ENCODE peak calls at places on chromosomes 11 and 22, in six cellular contexts. One of them, this sample, is unnamed.

GRCh38 chr11:73570415-73571114 is 27.3 kb downstream of the FAM168A start:
- ATAC-seq in DND-41: no peak
- ATAC-seq in central memory CD8-positive, alpha-beta T cell: no peak
- ATAC-seq in activated T-cell treated with anti-CD3 and anti-CD28 coated beads, Interleukin-2, amount 50 U/mL, for 72 hours: no peak
- ATAC-seq in left lung: peak
- ATAC-seq in Right ventricle myocardium inferior: no peak
- ATAC-seq in this sample: no peak

GRCh38 chr11:62193954-62194353 is 3.9 kb downstream of the SCGB1D1 start:
- ATAC-seq in left lung: peak
- ATAC-seq in Right ventricle myocardium inferior: no peak
- ATAC-seq in central memory CD8-positive, alpha-beta T cell: no peak
- ATAC-seq in DND-41: no peak
- ATAC-seq in activated T-cell treated with anti-CD3 and anti-CD28 coated beads, Interleukin-2, amount 50 U/mL, for 72 hours: no peak
- ATAC-seq in this sample: no peak

GRCh38 chr11:7577883-7578242 is 64.1 kb downstream of the PPFIBP2 start:
- ATAC-seq in activated T-cell treated with anti-CD3 and anti-CD28 coated beads, Interleukin-2, amount 50 U/mL, for 72 hours: peak
- ATAC-seq in central memory CD8-positive, alpha-beta T cell: no peak
- ATAC-seq in Right ventricle myocardium inferior: peak
- ATAC-seq in left lung: peak
- ATAC-seq in DND-41: peak
- ATAC-seq in this sample: no peak

GRCh38 chr11:4103269-4103668 is 8.7 kb downstream of the RRM1 start:
- ATAC-seq in Right ventricle myocardium inferior: no peak
- ATAC-seq in left lung: no peak
- ATAC-seq in central memory CD8-positive, alpha-beta T cell: no peak
- ATAC-seq in activated T-cell treated with anti-CD3 and anti-CD28 coated beads, Interleukin-2, amount 50 U/mL, for 72 hours: no peak
- ATAC-seq in DND-41: no peak
- ATAC-seq in this sample: no peak

GRCh38 chr11:104624021-104624420 is 274.2 kb downstream of the CASP12 start:
- ATAC-seq in activated T-cell treated with anti-CD3 and anti-CD28 coated beads, Interleukin-2, amount 50 U/mL, for 72 hours: no peak
- ATAC-seq in Right ventricle myocardium inferior: no peak
- ATAC-seq in central memory CD8-positive, alpha-beta T cell: no peak
- ATAC-seq in left lung: no peak
- ATAC-seq in DND-41: no peak
- ATAC-seq in this sample: peak

GRCh38 chr22:49760630-49761571 is 66.8 kb downstream of the BRD1 start:
- ATAC-seq in Right ventricle myocardium inferior: no peak
- ATAC-seq in left lung: no peak
- ATAC-seq in central memory CD8-positive, alpha-beta T cell: no peak
- ATAC-seq in DND-41: peak
- ATAC-seq in activated T-cell treated with anti-CD3 and anti-CD28 coated beads, Interleukin-2, amount 50 U/mL, for 72 hours: peak
- ATAC-seq in this sample: no peak

GRCh38 chr22:42973536-42973881 is 41.4 kb downstream of the PACSIN2 start:
- ATAC-seq in left lung: peak
- ATAC-seq in Right ventricle myocardium inferior: no peak
- ATAC-seq in central memory CD8-positive, alpha-beta T cell: no peak
- ATAC-seq in DND-41: no peak
- ATAC-seq in activated T-cell treated with anti-CD3 and anti-CD28 coated beads, Interleukin-2, amount 50 U/mL, for 72 hours: no peak
- ATAC-seq in this sample: no peak

GRCh38 chr11:72422414-72422813 is 11.9 kb downstream of the CLPB start:
- ATAC-seq in central memory CD8-positive, alpha-beta T cell: no peak
- ATAC-seq in Right ventricle myocardium inferior: no peak
- ATAC-seq in left lung: no peak
- ATAC-seq in activated T-cell treated with anti-CD3 and anti-CD28 coated beads, Interleukin-2, amount 50 U/mL, for 72 hours: no peak
- ATAC-seq in DND-41: no peak
- ATAC-seq in this sample: no peak

GRCh38 chr11:124930799-124931198 is 5.0 kb downstream of the HEPACAM start:
- ATAC-seq in activated T-cell treated with anti-CD3 and anti-CD28 coated beads, Interleukin-2, amount 50 U/mL, for 72 hours: no peak
- ATAC-seq in DND-41: no peak
- ATAC-seq in Right ventricle myocardium inferior: no peak
- ATAC-seq in central memory CD8-positive, alpha-beta T cell: no peak
- ATAC-seq in left lung: no peak
- ATAC-seq in this sample: no peak

GRCh38 chr11:8282621-8283509 is 19.2 kb upstream of the LMO1 start:
- ATAC-seq in Right ventricle myocardium inferior: peak
- ATAC-seq in activated T-cell treated with anti-CD3 and anti-CD28 coated beads, Interleukin-2, amount 50 U/mL, for 72 hours: no peak
- ATAC-seq in DND-41: no peak
- ATAC-seq in central memory CD8-positive, alpha-beta T cell: no peak
- ATAC-seq in left lung: no peak
- ATAC-seq in this sample: no peak

GRCh38 chr11:95445746-95446333 is 214.8 kb upstream of the SESN3 start:
- ATAC-seq in activated T-cell treated with anti-CD3 and anti-CD28 coated beads, Interleukin-2, amount 50 U/mL, for 72 hours: no peak
- ATAC-seq in DND-41: no peak
- ATAC-seq in left lung: no peak
- ATAC-seq in Right ventricle myocardium inferior: no peak
- ATAC-seq in central memory CD8-positive, alpha-beta T cell: no peak
- ATAC-seq in this sample: no peak

GRCh38 chr11:70112017-70112434 is 33.9 kb downstream of the ANO1 start:
- ATAC-seq in Right ventricle myocardium inferior: peak
- ATAC-seq in DND-41: no peak
- ATAC-seq in activated T-cell treated with anti-CD3 and anti-CD28 coated beads, Interleukin-2, amount 50 U/mL, for 72 hours: no peak
- ATAC-seq in central memory CD8-positive, alpha-beta T cell: no peak
- ATAC-seq in left lung: no peak
- ATAC-seq in this sample: no peak

GRCh38 chr11:118434553-118435232 is 1.6 kb upstream of the KMT2A start:
- ATAC-seq in central memory CD8-positive, alpha-beta T cell: no peak
- ATAC-seq in activated T-cell treated with anti-CD3 and anti-CD28 coated beads, Interleukin-2, amount 50 U/mL, for 72 hours: peak
- ATAC-seq in DND-41: peak
- ATAC-seq in Right ventricle myocardium inferior: no peak
- ATAC-seq in left lung: peak
- ATAC-seq in this sample: peak

GRCh38 chr22:32326647-32327046 is 31.0 kb upstream of the RFPL3 start:
- ATAC-seq in left lung: no peak
- ATAC-seq in DND-41: no peak
- ATAC-seq in Right ventricle myocardium inferior: no peak
- ATAC-seq in central memory CD8-positive, alpha-beta T cell: no peak
- ATAC-seq in activated T-cell treated with anti-CD3 and anti-CD28 coated beads, Interleukin-2, amount 50 U/mL, for 72 hours: no peak
- ATAC-seq in this sample: no peak

GRCh38 chr11:22730319-22730718 is 63.9 kb downstream of the GAS2 start:
- ATAC-seq in activated T-cell treated with anti-CD3 and anti-CD28 coated beads, Interleukin-2, amount 50 U/mL, for 72 hours: no peak
- ATAC-seq in Right ventricle myocardium inferior: no peak
- ATAC-seq in DND-41: peak
- ATAC-seq in central memory CD8-positive, alpha-beta T cell: no peak
- ATAC-seq in left lung: no peak
- ATAC-seq in this sample: no peak

GRCh38 chr11:96738311-96738710 is 348.5 kb downstream of the JRKL start:
- ATAC-seq in central memory CD8-positive, alpha-beta T cell: no peak
- ATAC-seq in activated T-cell treated with anti-CD3 and anti-CD28 coated beads, Interleukin-2, amount 50 U/mL, for 72 hours: no peak
- ATAC-seq in DND-41: no peak
- ATAC-seq in left lung: no peak
- ATAC-seq in Right ventricle myocardium inferior: no peak
- ATAC-seq in this sample: no peak

GRCh38 chr11:76654310-76654851 is 16.2 kb downstream of the LRRC32 start:
- ATAC-seq in left lung: peak
- ATAC-seq in activated T-cell treated with anti-CD3 and anti-CD28 coated beads, Interleukin-2, amount 50 U/mL, for 72 hours: no peak
- ATAC-seq in DND-41: no peak
- ATAC-seq in central memory CD8-positive, alpha-beta T cell: no peak
- ATAC-seq in Right ventricle myocardium inferior: peak
- ATAC-seq in this sample: no peak

GRCh38 chr11:127157225-127157624 is 156.7 kb upstream of the KIRREL3 start:
- ATAC-seq in DND-41: no peak
- ATAC-seq in left lung: no peak
- ATAC-seq in activated T-cell treated with anti-CD3 and anti-CD28 coated beads, Interleukin-2, amount 50 U/mL, for 72 hours: no peak
- ATAC-seq in central memory CD8-positive, alpha-beta T cell: no peak
- ATAC-seq in Right ventricle myocardium inferior: no peak
- ATAC-seq in this sample: no peak

GRCh38 chr11:422249-422656 is 7.5 kb upstream of the SIGIRR start:
- ATAC-seq in left lung: no peak
- ATAC-seq in central memory CD8-positive, alpha-beta T cell: no peak
- ATAC-seq in activated T-cell treated with anti-CD3 and anti-CD28 coated beads, Interleukin-2, amount 50 U/mL, for 72 hours: no peak
- ATAC-seq in Right ventricle myocardium inferior: no peak
- ATAC-seq in DND-41: no peak
- ATAC-seq in this sample: no peak

This sample was measured in activated CD4-positive, CD25-positive, alpha-beta regulatory T cell treated with anti-CD3 and anti-CD28 coated beads, Interleukin-2, amount 50 U/mL, for 24 hours.